ENCODE peak calls at places on chromosomes 16 and 17, in four cellular contexts. I is HCT116, K is sigmoid colon, X is tibial nerve. E is an unnamed sample.

GRCh38 chr17:9932481-9932880 is 27.4 kb upstream of the RCVRN start:
- DNase-seq in I (no peak), K (no peak), X (no peak), E (peak; percentile 59)

GRCh38 chr17:68600881-68601564 is at the start of gene FAM20A:
- DNase-seq in I (no peak), K (no peak), X (no peak), E (no peak)

GRCh38 chr16:85327731-85328664 is 215.7 kb upstream of the CIBAR2 start:
- DNase-seq in I (peak; percentile 39), K (no peak), X (no peak), E (no peak)

GRCh38 chr17:48520631-48521045 is 10.2 kb downstream of the HOXB1 start:
- DNase-seq in I (no peak), K (no peak), X (no peak), E (no peak)

GRCh38 chr17:62179525-62180161 is 114.6 kb upstream of the MED13 start:
- DNase-seq in I (peak; percentile 88), K (no peak), X (no peak), E (peak; percentile 77)

GRCh38 chr17:41474863-41475262 is 6.1 kb downstream of the KRT35 start:
- DNase-seq in I (no peak), K (no peak), X (no peak), E (no peak)

GRCh38 chr17:78117027-78117981 is 11.3 kb downstream of the TMC6 start:
- DNase-seq in I (no peak), K (no peak), X (no peak), E (no peak)

GRCh38 chr17:8674344-8675305 is 44.1 kb upstream of the MYH10 start:
- DNase-seq in I (no peak), K (peak; percentile 78), X (no peak), E (peak; percentile 59)

GRCh38 chr16:4651842-4652241 is 27.2 kb downstream of the MGRN1 start:
- DNase-seq in I (no peak), K (no peak), X (no peak), E (no peak)

GRCh38 chr16:3965306-3965705 is 84.8 kb upstream of the CREBBP start:
- DNase-seq in I (no peak), K (no peak), X (no peak), E (no peak)

GRCh38 chr16:4388275-4389021 is 16.8 kb downstream of the VASN start:
- DNase-seq in I (no peak), K (no peak), X (no peak), E (no peak)

GRCh38 chr16:67509016-67509415 is 19.6 kb upstream of the RIPOR1 start:
- DNase-seq in I (no peak), K (no peak), X (no peak), E (no peak)

GRCh38 chr17:882827-883585 is 96.6 kb downstream of the NXN start:
- DNase-seq in I (no peak), K (peak; percentile 93), X (peak; percentile 75), E (peak; percentile 93)

GRCh38 chr16:29011851-29012250 is 27.0 kb downstream of the LAT start:
- DNase-seq in I (no peak), K (no peak), X (no peak), E (no peak)

GRCh38 chr17:75271233-75271954 is 363 bp upstream of the MIF4GD start:
- DNase-seq in I (no peak), K (peak; percentile 86), X (peak; percentile 63), E (peak; percentile 66)

GRCh38 chr17:81871387-81872120 is 417 bp upstream of the ARHGDIA start:
- DNase-seq in I (peak; percentile 80), K (peak; percentile 98), X (peak; percentile 90), E (peak; percentile 89)

GRCh38 chr17:11336290-11336995 is 95.4 kb downstream of the SHISA6 start:
- DNase-seq in I (no peak), K (no peak), X (no peak), E (no peak)

GRCh38 chr16:58684354-58685083 is at the start of gene SLC38A7:
- DNase-seq in I (peak; percentile 50), K (peak; percentile 94), X (peak; percentile 83), E (peak; percentile 81)

GRCh38 chr17:18319604-18320256 is 4.6 kb downstream of the SMCR8 start:
- DNase-seq in I (no peak), K (peak; percentile 61), X (no peak), E (peak; percentile 79)

GRCh38 chr17:58822148-58823050 is 66.7 kb downstream of the PPM1E start:
- DNase-seq in I (no peak), K (no peak), X (no peak), E (no peak)

GRCh38 chr17:13931111-13931526 is 138.2 kb upstream of the COX10 start:
- DNase-seq in I (no peak), K (peak; percentile 70), X (peak; percentile 44), E (peak; percentile 89)

GRCh38 chr16:11877374-11877773 is 26.0 kb upstream of the RSL1D1 start:
- DNase-seq in I (no peak), K (no peak), X (no peak), E (peak; percentile 44)

GRCh38 chr16:25066747-25067631 is 44.6 kb upstream of the LCMT1 start:
- DNase-seq in I (no peak), K (peak; percentile 90), X (peak; percentile 68), E (peak; percentile 72)

GRCh38 chr17:57207396-57207795 is 48.9 kb upstream of the MSI2 start:
- DNase-seq in I (no peak), K (no peak), X (no peak), E (no peak)

GRCh38 chr16:2584742-2585650 is 47.2 kb downstream of the PDPK1 start:
- DNase-seq in I (no peak), K (peak; percentile 78), X (peak; percentile 61), E (no peak)

GRCh38 chr17:21313320-21313719 is 28.8 kb downstream of the MAP2K3 start:
- DNase-seq in I (no peak), K (peak; percentile 46), X (no peak), E (no peak)

DNA sequence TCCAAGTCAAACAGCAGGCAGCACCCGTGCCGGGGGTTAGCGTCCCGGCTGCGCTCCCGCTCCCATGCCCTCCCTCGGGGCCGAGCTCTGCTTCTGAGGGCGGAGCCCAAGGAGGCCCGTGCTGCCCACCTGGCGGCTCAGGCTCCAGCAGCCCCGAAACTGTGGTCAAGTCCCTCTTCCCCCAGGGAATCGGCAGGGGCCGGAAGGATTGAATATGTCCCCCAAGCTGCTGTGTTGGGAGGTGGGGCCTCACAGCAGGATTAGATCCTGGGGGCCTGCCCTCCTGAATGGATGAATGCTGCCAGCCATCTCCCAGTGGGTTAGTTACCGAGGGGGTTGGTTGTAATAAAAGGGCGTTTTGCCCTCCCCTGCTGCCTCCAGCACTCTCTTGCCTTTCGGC is 33.9 kb downstream of the MAP2K3 start:
- DNase-seq in I (no peak), K (peak; percentile 65), X (no peak), E (no peak)
- H3K4me3 ChIP-seq in I (no peak overlapping the region), K (no peak overlapping the region), X (no peak overlapping the region), E (no peak overlapping the region)

DNA sequence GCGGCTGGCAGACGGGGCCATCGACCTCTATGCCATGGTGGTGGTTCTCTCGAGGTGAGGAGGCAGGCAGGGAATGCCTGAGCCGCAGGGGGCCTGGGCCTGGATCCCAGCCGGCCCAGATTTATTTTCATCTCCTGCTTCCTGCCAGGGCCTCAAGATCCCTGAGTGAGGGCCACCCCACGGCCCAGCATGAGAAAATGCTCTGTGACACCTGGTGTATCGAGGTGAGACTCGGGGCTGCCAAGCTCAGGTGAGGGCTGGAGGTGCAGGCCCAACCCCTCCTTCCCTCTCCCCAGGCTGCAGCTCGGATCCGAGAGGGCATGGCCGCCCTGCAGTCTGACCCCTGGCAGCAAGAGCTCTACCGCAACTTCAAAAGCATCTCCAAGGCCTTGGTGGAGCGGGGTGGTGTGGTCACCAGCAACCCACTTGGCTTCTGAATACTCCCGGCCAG is 4.9 kb downstream of the ACADVL start:
- DNase-seq in I (no peak), K (no peak), X (no peak), E (no peak)
- TF ChIP-seq CTCF in I (no peak), K (no peak), X (no peak), E (no peak)

GRCh38 chr17:27380551-27380950 is 75.7 kb upstream of the KSR1 start:
- DNase-seq in I (no peak), K (no peak), X (no peak), E (no peak)

GRCh38 chr17:27382025-27382424 is 74.2 kb upstream of the KSR1 start:
- DNase-seq in I (no peak), K (no peak), X (no peak), E (no peak)

GRCh38 chr17:27378482-27379200 is 77.6 kb upstream of the KSR1 start:
- DNase-seq in I (no peak), K (peak; percentile 70), X (no peak), E (peak; percentile 73)

GRCh38 chr17:27381007-27381501 is 75.2 kb upstream of the KSR1 start:
- DNase-seq in I (peak; percentile 74), K (peak; percentile 68), X (no peak), E (peak; percentile 45)

GRCh38 chr17:27379863-27380533 is 76.2 kb upstream of the KSR1 start:
- DNase-seq in I (no peak), K (peak; percentile 85), X (peak; percentile 29), E (peak; percentile 66)
- H3K4me3 ChIP-seq in I (peak overlapping the region; percentile 35), K (peak overlapping the region; percentile 22), X (peak overlapping the region; percentile 1), E (peak overlapping the region; percentile 43)

GRCh38 chr17:80678621-80679020 is 134.0 kb downstream of the RPTOR start:
- DNase-seq in I (no peak), K (no peak), X (no peak), E (peak; percentile 77)
- TF ChIP-seq CTCF in I (peak; percentile 3), K (no peak), X (no peak), E (peak; percentile 15)

E was measured in fibroblast of villous mesenchyme.